ENCODE peak calls at places on chromosomes 1 and 21, in five cellular contexts. B is T-helper 2 cell; C is EL; Z is CD8-positive, alpha-beta memory T cell; U is PC-3. O is an unnamed sample.

GRCh38 chr1:48903291-48903690 is 126.6 kb upstream of the BEND5 start:
- DNase-seq in B (no peak), C (no peak), Z (no peak), U (no peak), O (no peak)

GRCh38 chr1:30887485-30888315 is 20.9 kb downstream of the SDC3 start:
- DNase-seq in B (no peak), C (peak; percentile 60), Z (no peak), U (no peak), O (no peak)

GRCh38 chr1:212606734-212607205 is 1.8 kb upstream of the ATF3 start:
- DNase-seq in B (peak; percentile 26), C (no peak), Z (peak; percentile 76), U (peak; percentile 63), O (no peak)

GRCh38 chr1:84960371-84960770 is 36.5 kb downstream of the MCOLN2 start:
- DNase-seq in B (no peak), C (peak; percentile 85), Z (no peak), U (peak; percentile 37), O (no peak)

GRCh38 chr1:16183765-16184556 is 28.1 kb upstream of the EPHA2 start:
- DNase-seq in B (no peak), C (no peak), Z (no peak), U (no peak), O (no peak)

GRCh38 chr1:23910553-23911246 is 2.5 kb downstream of the CNR2 start:
- DNase-seq in B (no peak), C (no peak), Z (no peak), U (no peak), O (no peak)

GRCh38 chr21:46295996-46296752 is 10.0 kb downstream of the YBEY start:
- DNase-seq in B (peak; percentile 24), C (peak; percentile 60), Z (peak; percentile 69), U (no peak), O (no peak)

GRCh38 chr1:228836427-228836826 is 101.1 kb downstream of the RHOU start:
- DNase-seq in B (no peak), C (no peak), Z (no peak), U (no peak), O (no peak)

GRCh38 chr21:27108228-27108627 is 141.3 kb upstream of the ADAMTS5 start:
- DNase-seq in B (no peak), C (peak; percentile 40), Z (no peak), U (peak; percentile 17), O (no peak)

GRCh38 chr1:203173566-203173965 is 2.1 kb downstream of the MYBPH start:
- DNase-seq in B (no peak), C (no peak), Z (no peak), U (no peak), O (no peak)

GRCh38 chr1:198015317-198015716 is 98.1 kb downstream of the LHX9 start:
- DNase-seq in B (no peak), C (no peak), Z (no peak), U (no peak), O (no peak)

GRCh38 chr21:41703857-41704501 is 62.9 kb downstream of the RIPK4 start:
- DNase-seq in B (no peak), C (no peak), Z (no peak), U (peak; percentile 98), O (no peak)

GRCh38 chr1:174289644-174290310 is 130.5 kb downstream of the RABGAP1L start:
- DNase-seq in B (no peak), C (no peak), Z (no peak), U (no peak), O (no peak)

O was measured in MG63.